ENCODE peak calls at places on chromosomes 2 and 18, in four cellular contexts. U is HepG2, J is A549, T is K562. Z is an unnamed sample.

GRCh38 chr2:19796036-19796703 is 105.6 kb downstream of the TTC32 start:
- DNase-seq in U (no peak), J (no peak), T (no peak), Z (no peak)

GRCh38 chr18:27014841-27015240 is 149.3 kb upstream of the AQP4 start:
- DNase-seq in U (peak), J (no peak), T (no peak), Z (no peak)

GRCh38 chr2:169362346-169363026 is at the start of gene LRP2:
- DNase-seq in U (peak), J (no peak), T (no peak), Z (no peak)

GRCh38 chr2:74300506-74300905 is 42.7 kb downstream of the SLC4A5 start:
- DNase-seq in U (no peak), J (no peak), T (no peak), Z (no peak)

GRCh38 chr2:205193121-205193520 is 489.2 kb upstream of the NRP2 start:
- DNase-seq in U (no peak), J (no peak), T (no peak), Z (no peak)

GRCh38 chr18:40094441-40094840 is 1860.6 kb upstream of the PIK3C3 start:
- DNase-seq in U (no peak), J (no peak), T (no peak), Z (no peak)

GRCh38 chr2:192381082-192381481 is 186.3 kb upstream of the TMEFF2 start:
- DNase-seq in U (no peak), J (no peak), T (no peak), Z (no peak)

GRCh38 chr2:111632661-111633060 is 251.3 kb downstream of the ANAPC1 start:
- DNase-seq in U (no peak), J (no peak), T (no peak), Z (no peak)

GRCh38 chr2:225104971-225105370 is 62.7 kb upstream of the DOCK10 start:
- DNase-seq in U (no peak), J (no peak), T (no peak), Z (no peak)

GRCh38 chr2:26043862-26044736 is 10.2 kb downstream of the RAB10 start:
- DNase-seq in U (peak), J (no peak), T (no peak), Z (no peak)

GRCh38 chr2:237733677-237734300 is 64.8 kb upstream of the RBM44 start:
- DNase-seq in U (peak), J (no peak), T (no peak), Z (no peak)

GRCh38 chr2:65361623-65362022 is 70.8 kb downstream of the SPRED2 start:
- DNase-seq in U (no peak), J (no peak), T (no peak), Z (no peak)

GRCh38 chr2:175804130-175804529 is 197.9 kb downstream of the LNPK start:
- DNase-seq in U (no peak), J (no peak), T (no peak), Z (no peak)

GRCh38 chr2:101418704-101419663 is 31.7 kb upstream of the CREG2 start:
- DNase-seq in U (peak), J (peak), T (peak), Z (no peak)

GRCh38 chr2:66301073-66301766 is 133.7 kb upstream of the MEIS1 start:
- DNase-seq in U (no peak), J (no peak), T (no peak), Z (no peak)

GRCh38 chr2:178796079-178796677 is 11.0 kb downstream of the TTN start:
- DNase-seq in U (peak), J (peak), T (peak), Z (no peak)

GRCh38 chr2:128466377-128467175 is 147.9 kb upstream of the HS6ST1 start:
- DNase-seq in U (no peak), J (no peak), T (no peak), Z (no peak)

GRCh38 chr2:43508209-43508608 is 87.6 kb downstream of the THADA start:
- DNase-seq in U (no peak), J (no peak), T (no peak), Z (no peak)

GRCh38 chr2:215644233-215644929 is 208.5 kb upstream of the FN1 start:
- DNase-seq in U (no peak), J (no peak), T (no peak), Z (no peak)

GRCh38 chr2:21356076-21356856 is 232.5 kb downstream of the TDRD15 start:
- DNase-seq in U (no peak), J (no peak), T (no peak), Z (no peak)

GRCh38 chr2:105734762-105735538 is 9.8 kb upstream of the NCK2 start:
- DNase-seq in U (no peak), J (no peak), T (no peak), Z (no peak)

GRCh38 chr18:35117951-35118411 is 76.8 kb downstream of the MAPRE2 start:
- DNase-seq in U (no peak), J (no peak), T (no peak), Z (no peak)

GRCh38 chr2:161414385-161415040 is 1.6 kb upstream of the TBR1 start:
- DNase-seq in U (peak), J (peak), T (peak), Z (no peak)

GRCh38 chr2:152644197-152644873 is 72.9 kb downstream of the PRPF40A start:
- DNase-seq in U (no peak), J (no peak), T (no peak), Z (no peak)

GRCh38 chr2:204051476-204051875 is 114.9 kb downstream of the ICOS start:
- DNase-seq in U (no peak), J (peak), T (peak), Z (no peak)

GRCh38 chr2:189268763-189269162 is 89.2 kb upstream of the COL5A2 start:
- DNase-seq in U (no peak), J (no peak), T (no peak), Z (no peak)

GRCh38 chr2:37555457-37555856 is 116.0 kb downstream of the CDC42EP3 start:
- DNase-seq in U (no peak), J (no peak), T (no peak), Z (no peak)

GRCh38 chr2:123993728-123994323 is 31.3 kb upstream of the CNTNAP5 start:
- DNase-seq in U (peak), J (peak), T (peak), Z (no peak)

GRCh38 chr2:121066526-121066925 is 218.5 kb downstream of the TFCP2L1 start:
- DNase-seq in U (no peak), J (no peak), T (no peak), Z (no peak)

GRCh38 chr2:218898109-218898878 is 17.6 kb downstream of the WNT10A start:
- DNase-seq in U (peak), J (peak), T (peak), Z (no peak)

GRCh38 chr2:20471902-20472559 is 25.2 kb downstream of the RHOB start:
- DNase-seq in U (no peak), J (no peak), T (no peak), Z (no peak)

GRCh38 chr2:120825370-120826259 is 89.9 kb downstream of the GLI2 start:
- DNase-seq in U (no peak), J (no peak), T (no peak), Z (no peak)

GRCh38 chr2:31429040-31429439 is 14.5 kb upstream of the XDH start:
- DNase-seq in U (no peak), J (no peak), T (no peak), Z (no peak)

GRCh38 chr2:101064868-101065549 is 62.9 kb downstream of the RPL31 start:
- DNase-seq in U (peak), J (peak), T (no peak), Z (no peak)

DNA sequence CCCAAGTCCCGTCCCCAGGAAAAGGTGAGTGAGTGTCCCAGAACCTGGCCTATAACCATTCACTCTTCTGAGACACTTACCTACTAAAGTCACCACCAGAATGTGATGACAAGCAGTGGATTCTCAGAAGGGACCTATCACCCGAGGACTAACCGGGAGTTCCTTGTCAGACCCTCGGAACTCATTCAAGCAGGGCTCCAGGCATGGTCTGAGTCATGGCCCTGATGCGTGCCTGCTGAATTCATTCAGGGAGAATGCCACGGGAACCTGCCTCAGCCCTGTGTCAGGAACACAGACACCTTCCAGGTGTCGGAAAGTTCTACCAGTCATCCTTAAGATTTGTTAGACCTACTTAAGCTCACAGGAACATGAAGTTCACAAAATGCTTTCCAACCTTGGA is 29.8 kb downstream of the ALPK2 start:
- DNase-seq in U (no peak), J (no peak), T (no peak), Z (no peak)
- TF ChIP-seq CHD4 in U (no peak), J (no peak), T (no peak), Z (no peak)

DNA sequence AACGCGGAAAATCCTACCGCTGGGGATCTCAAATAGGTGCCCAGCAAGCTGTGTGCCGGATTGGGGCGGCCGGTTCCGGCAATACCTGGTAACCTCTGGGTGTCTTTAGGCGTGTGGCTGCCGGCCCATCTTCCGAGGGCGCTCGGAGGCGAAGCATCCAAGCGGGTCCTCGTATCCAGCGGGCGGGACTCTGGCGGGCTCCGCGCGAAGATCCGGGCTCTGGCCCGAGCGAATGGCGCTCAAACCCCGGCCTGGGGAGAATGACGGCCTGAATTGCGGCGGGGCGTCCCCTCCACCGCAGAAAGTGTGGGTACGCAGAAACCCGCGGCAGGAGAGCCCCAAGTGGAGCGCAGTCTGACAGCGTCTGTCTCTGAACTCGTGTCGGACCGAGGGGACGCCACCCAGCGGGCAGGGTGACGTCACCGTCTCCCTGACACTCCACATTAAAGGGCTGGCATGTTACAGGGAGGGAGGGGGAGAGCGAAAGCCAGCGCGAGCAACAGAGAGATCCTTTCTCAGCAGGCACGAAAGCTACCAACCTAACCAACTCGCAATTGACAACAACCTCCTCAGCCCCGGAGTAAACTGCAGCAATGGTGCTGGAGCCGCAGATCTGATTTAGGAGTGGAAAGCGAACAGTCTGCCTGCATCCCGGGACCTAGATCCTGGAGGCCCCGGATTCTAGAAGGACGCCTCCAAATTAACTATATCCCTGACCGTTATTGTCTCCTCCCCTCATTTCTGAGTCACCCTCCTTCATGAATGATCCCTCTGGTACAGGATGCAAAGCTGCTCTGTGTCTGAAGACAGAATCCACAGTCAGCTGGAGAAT is at the start of gene SKOR2:
- DNase-seq in U (no peak), J (no peak), T (no peak), Z (no peak)
- TF ChIP-seq HDAC2 in U (no peak), J (no peak), T (no peak), Z (no peak)

DNA sequence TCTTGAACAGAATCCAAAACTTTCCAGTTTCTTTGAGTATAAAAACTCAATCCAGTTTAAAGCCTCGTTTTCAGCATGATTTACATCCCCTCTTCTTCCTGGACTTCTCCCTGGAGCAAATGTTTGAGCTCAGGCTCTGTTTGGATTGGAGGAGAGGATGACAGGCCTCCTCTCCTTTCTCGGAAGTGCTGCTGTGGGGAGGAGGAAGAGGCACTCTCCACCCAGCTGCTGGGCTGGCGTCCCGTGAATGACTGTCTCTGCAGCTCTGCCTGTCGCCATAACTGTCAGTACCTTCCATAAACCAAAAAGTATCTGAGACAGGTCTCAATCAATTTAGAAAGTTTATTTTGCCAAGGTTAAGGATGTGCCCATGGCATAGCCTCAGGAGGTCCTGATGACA is 238.1 kb upstream of the AGAP1 start:
- DNase-seq in U (no peak), J (no peak), T (no peak), Z (no peak)
- TF ChIP-seq CHD4 in U (no peak), J (no peak), T (no peak), Z (no peak)

GRCh38 chr2:239696559-239697207 is 295.9 kb upstream of the HDAC4 start:
- DNase-seq in U (no peak), J (no peak), T (no peak), Z (no peak)
- TF ChIP-seq HDAC2 in U (no peak), J (no peak), T (no peak), Z (no peak)

GRCh38 chr2:12197133-12197532 is 450.7 kb downstream of the LPIN1 start:
- DNase-seq in U (no peak), J (no peak), T (no peak), Z (no peak)
- TF ChIP-seq CHD4 in U (no peak), J (no peak), T (no peak), Z (no peak)

GRCh38 chr2:240126731-240127130 is 9.4 kb downstream of the COPS9 start:
- DNase-seq in U (no peak), J (no peak), T (no peak), Z (no peak)
- TF ChIP-seq HDAC2 in U (no peak), J (no peak), T (no peak), Z (no peak)

GRCh38 chr2:3287896-3288295 is 89.7 kb downstream of the EIPR1 start:
- DNase-seq in U (no peak), J (no peak), T (no peak), Z (no peak)

GRCh38 chr2:3289526-3289925 is 88.1 kb downstream of the EIPR1 start:
- DNase-seq in U (no peak), J (no peak), T (no peak), Z (no peak)

GRCh38 chr2:3289971-3290370 is 87.6 kb downstream of the EIPR1 start:
- DNase-seq in U (no peak), J (no peak), T (no peak), Z (no peak)

GRCh38 chr2:3289164-3289515 is 88.5 kb downstream of the EIPR1 start:
- DNase-seq in U (no peak), J (no peak), T (no peak), Z (no peak)

DNA sequence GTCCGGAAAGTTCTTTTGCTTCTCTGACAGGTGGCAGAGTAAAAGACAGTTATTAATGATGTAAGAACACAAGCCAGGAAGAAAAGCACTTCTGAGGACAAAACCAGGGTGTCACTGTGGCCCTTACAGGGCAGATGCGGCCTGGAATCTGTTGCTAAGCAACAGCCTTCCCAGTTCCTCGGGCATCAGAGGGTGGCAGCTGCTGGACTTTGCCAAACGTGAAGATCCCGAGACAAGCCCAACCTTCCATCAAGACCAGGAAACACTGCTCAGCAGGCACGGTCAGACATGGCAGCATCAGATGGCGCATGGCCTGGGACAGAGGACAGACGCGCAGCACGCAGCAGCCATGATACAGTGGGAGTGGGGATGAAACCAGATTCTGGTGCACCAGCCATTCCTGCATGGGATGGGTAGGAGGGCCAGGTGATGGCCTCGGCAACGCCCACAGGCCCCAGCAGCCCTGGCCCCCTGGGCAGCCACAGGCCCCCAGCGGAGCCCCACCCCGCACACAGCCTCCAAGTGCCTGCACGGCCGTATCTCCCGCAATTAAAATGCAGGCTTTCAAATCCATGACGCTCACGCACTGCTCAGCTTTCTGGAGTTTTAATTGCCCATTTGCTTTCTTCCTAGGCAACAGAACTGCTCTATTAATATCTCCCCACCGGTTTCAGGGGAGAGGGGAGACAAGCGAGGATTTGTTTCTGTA is 89.0 kb downstream of the EIPR1 start:
- DNase-seq in U (no peak), J (no peak), T (no peak), Z (no peak)
- TF ChIP-seq CHD4 in U (no peak), J (no peak), T (no peak), Z (no peak)

DNA sequence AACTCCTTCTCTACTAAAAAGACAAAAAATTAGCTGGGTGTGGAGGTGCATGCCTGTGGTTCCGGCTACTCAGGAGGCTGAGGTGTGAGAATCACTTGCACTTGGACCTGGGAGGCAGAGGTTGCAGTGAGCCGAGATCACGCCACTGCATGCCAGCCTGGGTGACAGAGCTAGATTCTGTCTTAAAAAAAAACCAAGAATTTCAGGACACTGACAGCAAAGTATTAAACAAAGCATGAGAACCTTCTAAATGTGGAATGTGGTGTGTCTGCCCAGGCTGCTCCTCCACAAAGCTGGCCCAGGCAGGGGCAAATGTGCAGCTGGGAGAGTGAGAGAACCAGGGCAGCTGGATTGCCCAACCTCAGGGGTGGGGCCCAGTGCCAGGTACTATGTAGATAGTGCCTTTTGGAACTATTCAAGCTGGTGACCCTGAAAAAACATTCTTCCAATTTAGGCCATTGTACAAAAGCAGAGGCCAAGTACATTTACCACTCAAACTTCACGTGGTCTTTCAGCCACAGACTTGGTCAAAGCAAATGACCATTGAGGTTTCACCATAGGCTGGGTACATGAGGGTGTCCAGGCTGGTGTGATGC is 6.7 kb upstream of the UGT1A5 start:
- DNase-seq in U (no peak), J (no peak), T (no peak), Z (no peak)
- TF ChIP-seq HDAC2 in U (no peak), J (no peak), T (no peak), Z (no peak)